ENCODE peak calls at places on chromosomes 6 and 20, in four cellular contexts. One of them, this sample, is unnamed.

GRCh38 chr6:44051516-44051915 is 75.7 kb downstream of the MRPL14 start:
- DNase-seq in ovary: no peak
- DNase-seq in skeletal muscle cell: no peak
- DNase-seq in NCI-H774: no peak
- DNase-seq in this sample: no peak

GRCh38 chr6:128759901-128760300 is 123.0 kb upstream of the LAMA2 start:
- DNase-seq in NCI-H774: no peak
- DNase-seq in ovary: no peak
- DNase-seq in skeletal muscle cell: no peak
- DNase-seq in this sample: no peak

GRCh38 chr20:58579069-58579818 is 64.0 kb upstream of the APCDD1L start:
- DNase-seq in skeletal muscle cell: no peak
- DNase-seq in ovary: no peak
- DNase-seq in NCI-H774: no peak
- DNase-seq in this sample: no peak

GRCh38 chr20:60046011-60046413 is 87.8 kb downstream of the CDH26 start:
- DNase-seq in ovary: no peak
- DNase-seq in NCI-H774: no peak
- DNase-seq in skeletal muscle cell: no peak
- DNase-seq in this sample: no peak

GRCh38 chr6:10759312-10759839 is 11.8 kb downstream of the TMEM14B start:
- DNase-seq in skeletal muscle cell: peak
- DNase-seq in NCI-H774: no peak
- DNase-seq in ovary: no peak
- DNase-seq in this sample: peak

GRCh38 chr20:12199703-12200102 is 282.0 kb downstream of the BTBD3 start:
- DNase-seq in skeletal muscle cell: no peak
- DNase-seq in ovary: no peak
- DNase-seq in NCI-H774: no peak
- DNase-seq in this sample: no peak

GRCh38 chr20:8414611-8415274 is 282.7 kb downstream of the PLCB1 start:
- DNase-seq in ovary: no peak
- DNase-seq in skeletal muscle cell: peak
- DNase-seq in NCI-H774: peak
- DNase-seq in this sample: no peak

GRCh38 chr20:33667245-33668086 is 723 bp downstream of the ACTL10 start:
- DNase-seq in ovary: peak
- DNase-seq in NCI-H774: peak
- DNase-seq in skeletal muscle cell: no peak
- DNase-seq in this sample: peak

GRCh38 chr20:17928633-17929311 is 39.8 kb downstream of the SNX5 start:
- DNase-seq in NCI-H774: no peak
- DNase-seq in skeletal muscle cell: no peak
- DNase-seq in ovary: no peak
- DNase-seq in this sample: no peak

GRCh38 chr6:92510137-92510536 is 909.2 kb downstream of the EPHA7 start:
- DNase-seq in skeletal muscle cell: no peak
- DNase-seq in ovary: no peak
- DNase-seq in NCI-H774: no peak
- DNase-seq in this sample: no peak

GRCh38 chr6:88867841-88868558 is 95.4 kb downstream of the RNGTT start:
- DNase-seq in skeletal muscle cell: no peak
- DNase-seq in NCI-H774: no peak
- DNase-seq in ovary: no peak
- DNase-seq in this sample: peak

GRCh38 chr6:46655803-46656202 is 3.0 kb downstream of the SLC25A27 start:
- DNase-seq in skeletal muscle cell: no peak
- DNase-seq in NCI-H774: no peak
- DNase-seq in ovary: no peak
- DNase-seq in this sample: no peak

GRCh38 chr20:25336561-25337422 is 53.8 kb downstream of the ABHD12 start:
- DNase-seq in skeletal muscle cell: no peak
- DNase-seq in NCI-H774: no peak
- DNase-seq in ovary: no peak
- DNase-seq in this sample: no peak

GRCh38 chr20:46809961-46810360 is 84.7 kb upstream of the EYA2 start:
- DNase-seq in NCI-H774: peak
- DNase-seq in ovary: no peak
- DNase-seq in skeletal muscle cell: no peak
- DNase-seq in this sample: no peak

GRCh38 chr20:41956316-41957050 is 338.3 kb upstream of the CHD6 start:
- DNase-seq in skeletal muscle cell: no peak
- DNase-seq in NCI-H774: no peak
- DNase-seq in ovary: no peak
- DNase-seq in this sample: peak

GRCh38 chr6:46419576-46420002 is 71.7 kb downstream of the RCAN2 start:
- DNase-seq in NCI-H774: peak
- DNase-seq in skeletal muscle cell: peak
- DNase-seq in ovary: peak
- DNase-seq in this sample: peak

GRCh38 chr6:139882977-139883728 is 508.7 kb upstream of the CITED2 start:
- DNase-seq in ovary: no peak
- DNase-seq in NCI-H774: peak
- DNase-seq in skeletal muscle cell: no peak
- DNase-seq in this sample: no peak

GRCh38 chr20:59737073-59737691 is 132.8 kb downstream of the PHACTR3 start:
- DNase-seq in skeletal muscle cell: no peak
- DNase-seq in ovary: no peak
- DNase-seq in NCI-H774: no peak
- DNase-seq in this sample: no peak

GRCh38 chr6:33420493-33421343 is 853 bp downstream of the SYNGAP1 start:
- DNase-seq in ovary: no peak
- DNase-seq in NCI-H774: no peak
- DNase-seq in skeletal muscle cell: no peak
- DNase-seq in this sample: no peak

GRCh38 chr20:37245671-37246237 is 15.9 kb downstream of the GHRH start:
- DNase-seq in NCI-H774: no peak
- DNase-seq in ovary: no peak
- DNase-seq in skeletal muscle cell: no peak
- DNase-seq in this sample: no peak

This sample was measured in RKO.